ENCODE peak calls at places on chromosome 5, in four cellular contexts. One of them, this sample, is unnamed.

GRCh38 chr5:14724633-14725032 is 60.1 kb downstream of the OTULIN start:
- DNase-seq in naive B cell: no peak
- DNase-seq in left lobe of liver: no peak
- DNase-seq in germinal center: no peak
- DNase-seq in this sample: no peak

GRCh38 chr5:7397005-7397546 is 1.1 kb downstream of the ADCY2 start:
- DNase-seq in naive B cell: no peak
- DNase-seq in left lobe of liver: no peak
- DNase-seq in germinal center: no peak
- DNase-seq in this sample: no peak

GRCh38 chr5:179327026-179327735 is 18.1 kb downstream of the ADAMTS2 start:
- DNase-seq in naive B cell: no peak
- DNase-seq in left lobe of liver: no peak
- DNase-seq in germinal center: no peak
- DNase-seq in this sample: no peak

GRCh38 chr5:151924564-151925395 is at the start of gene GLRA1:
- DNase-seq in naive B cell: peak; percentile 3
- DNase-seq in left lobe of liver: no peak
- DNase-seq in germinal center: peak; percentile 10
- DNase-seq in this sample: no peak

GRCh38 chr5:39526914-39527477 is 102.2 kb upstream of the DAB2 start:
- DNase-seq in naive B cell: no peak
- DNase-seq in left lobe of liver: no peak
- DNase-seq in germinal center: no peak
- DNase-seq in this sample: no peak

GRCh38 chr5:112316731-112317130 is 102.3 kb downstream of the EPB41L4A start:
- DNase-seq in naive B cell: no peak
- DNase-seq in left lobe of liver: no peak
- DNase-seq in germinal center: no peak
- DNase-seq in this sample: no peak

GRCh38 chr5:130651440-130651839 is 513.6 kb downstream of the HINT1 start:
- DNase-seq in naive B cell: no peak
- DNase-seq in left lobe of liver: no peak
- DNase-seq in germinal center: no peak
- DNase-seq in this sample: no peak

GRCh38 chr5:176784218-176785165 is 25.9 kb upstream of the UNC5A start:
- DNase-seq in naive B cell: no peak
- DNase-seq in left lobe of liver: no peak
- DNase-seq in germinal center: no peak
- DNase-seq in this sample: no peak

GRCh38 chr5:98296426-98296825 is 477.0 kb upstream of the RGMB start:
- DNase-seq in naive B cell: no peak
- DNase-seq in left lobe of liver: no peak
- DNase-seq in germinal center: no peak
- DNase-seq in this sample: no peak

GRCh38 chr5:129459485-129460120 is 495 bp upstream of the ADAMTS19 start:
- DNase-seq in naive B cell: no peak
- DNase-seq in left lobe of liver: no peak
- DNase-seq in germinal center: no peak
- DNase-seq in this sample: no peak

GRCh38 chr5:180922932-180923331 is 24.0 kb downstream of the BTNL8 start:
- DNase-seq in naive B cell: no peak
- DNase-seq in left lobe of liver: no peak
- DNase-seq in germinal center: no peak
- DNase-seq in this sample: no peak

GRCh38 chr5:157366741-157367684 is 93.0 kb upstream of the NIPAL4 start:
- DNase-seq in naive B cell: no peak
- DNase-seq in left lobe of liver: no peak
- DNase-seq in germinal center: no peak
- DNase-seq in this sample: no peak

GRCh38 chr5:126878085-126878484 is 101.1 kb downstream of the LMNB1 start:
- DNase-seq in naive B cell: no peak
- DNase-seq in left lobe of liver: no peak
- DNase-seq in germinal center: no peak
- DNase-seq in this sample: no peak

GRCh38 chr5:100902406-100903035 is 561 bp downstream of the ST8SIA4 start:
- DNase-seq in naive B cell: no peak
- DNase-seq in left lobe of liver: no peak
- DNase-seq in germinal center: no peak
- DNase-seq in this sample: no peak

GRCh38 chr5:52668544-52669185 is 119.1 kb upstream of the ITGA1 start:
- DNase-seq in naive B cell: no peak
- DNase-seq in left lobe of liver: no peak
- DNase-seq in germinal center: no peak
- DNase-seq in this sample: no peak

GRCh38 chr5:90488791-90489190 is 14.1 kb downstream of the POLR3G start:
- DNase-seq in naive B cell: no peak
- DNase-seq in left lobe of liver: no peak
- DNase-seq in germinal center: no peak
- DNase-seq in this sample: no peak

GRCh38 chr5:173881811-173882575 is 6.2 kb upstream of the CPEB4 start:
- DNase-seq in naive B cell: no peak
- DNase-seq in left lobe of liver: no peak
- DNase-seq in germinal center: no peak
- DNase-seq in this sample: no peak

GRCh38 chr5:887947-888640 is 4.5 kb downstream of the BRD9 start:
- DNase-seq in naive B cell: no peak
- DNase-seq in left lobe of liver: no peak
- DNase-seq in germinal center: no peak
- DNase-seq in this sample: no peak

GRCh38 chr5:87141544-87141943 is 126.1 kb upstream of the RASA1 start:
- DNase-seq in naive B cell: no peak
- DNase-seq in left lobe of liver: no peak
- DNase-seq in germinal center: no peak
- DNase-seq in this sample: no peak

GRCh38 chr5:136629125-136629790 is 263.9 kb upstream of the TRPC7 start:
- DNase-seq in naive B cell: no peak
- DNase-seq in left lobe of liver: no peak
- DNase-seq in germinal center: no peak
- DNase-seq in this sample: no peak

GRCh38 chr5:38509185-38509584 is 47.3 kb downstream of the LIFR start:
- DNase-seq in naive B cell: no peak
- DNase-seq in left lobe of liver: no peak
- DNase-seq in germinal center: no peak
- DNase-seq in this sample: no peak

GRCh38 chr5:23352437-23352836 is 155.0 kb upstream of the PRDM9 start:
- DNase-seq in naive B cell: no peak
- DNase-seq in left lobe of liver: peak; percentile 49
- DNase-seq in germinal center: no peak
- DNase-seq in this sample: no peak

GRCh38 chr5:123083298-123083697 is 5.7 kb upstream of the PRDM6 start:
- DNase-seq in naive B cell: no peak
- DNase-seq in left lobe of liver: no peak
- DNase-seq in germinal center: no peak
- DNase-seq in this sample: no peak

GRCh38 chr5:73673161-73673591 is 47.2 kb downstream of the ARHGEF28 start:
- DNase-seq in naive B cell: no peak
- DNase-seq in left lobe of liver: no peak
- DNase-seq in germinal center: no peak
- DNase-seq in this sample: no peak

GRCh38 chr5:178143901-178144300 is 9.8 kb downstream of the NHP2 start:
- DNase-seq in naive B cell: no peak
- DNase-seq in left lobe of liver: no peak
- DNase-seq in germinal center: no peak
- DNase-seq in this sample: no peak

GRCh38 chr5:110832683-110833082 is 93.9 kb downstream of the SLC25A46 start:
- DNase-seq in naive B cell: no peak
- DNase-seq in left lobe of liver: no peak
- DNase-seq in germinal center: no peak
- DNase-seq in this sample: no peak

GRCh38 chr5:152595327-152595890 is 190.3 kb upstream of the NMUR2 start:
- DNase-seq in naive B cell: no peak
- DNase-seq in left lobe of liver: no peak
- DNase-seq in germinal center: no peak
- DNase-seq in this sample: no peak